ENCODE peak calls at places on chromosomes 13 and 19, in nine cellular contexts. B is NAMALWA; Y is AG04450; R is stimulated activated CD8-positive, alpha-beta memory T cell treated with anti-CD3 and anti-CD28 coated beads, Interleukin-15, amount 100 ng/mL, for 1 hour; S is ovary; J is stimulated activated naive CD8-positive, alpha-beta T cell treated with anti-CD3 and anti-CD28 coated beads, Interleukin-15, Interleukin-2, amounts not matched to agents 100 U/mL and 50 U/mL, for 24 hours; V is M059J; X is AG04449; D is activated gamma-delta T cell. U is an unnamed sample.

GRCh38 chr19:29489182-29489951 is 36.4 kb upstream of the VSTM2B start:
- DNase-seq in D (no peak), Y (no peak), V (no peak), B (no peak), J (no peak), S (no peak), R (no peak), X (no peak), U (peak)

GRCh38 chr13:50679321-50679720 is 164.2 kb downstream of the DLEU7 start:
- DNase-seq in X (no peak), S (no peak), B (no peak), V (peak), D (no peak), J (no peak), R (no peak), Y (no peak), U (no peak)

GRCh38 chr19:54696117-54696548 is 28.1 kb upstream of the KIR3DL3 start:
- DNase-seq in R (no peak), B (no peak), Y (no peak), D (no peak), X (no peak), V (no peak), S (no peak), J (no peak), U (no peak)

GRCh38 chr19:8638078-8638619 is 7.7 kb downstream of the NFILZ start:
- DNase-seq in X (no peak), Y (no peak), V (peak), B (no peak), D (no peak), S (no peak), R (no peak), J (peak), U (no peak)

GRCh38 chr19:19062454-19063182 is 1.2 kb upstream of the SLC25A42 start:
- DNase-seq in Y (peak), B (peak), D (no peak), S (no peak), X (no peak), V (peak), J (peak), R (no peak), U (no peak)

GRCh38 chr13:91719033-91719432 is 320.6 kb downstream of the GPC5 start:
- DNase-seq in X (no peak), V (no peak), B (no peak), R (no peak), J (no peak), Y (no peak), D (no peak), S (no peak), U (no peak)

GRCh38 chr13:106129993-106130392 is 405.5 kb downstream of the EFNB2 start:
- DNase-seq in Y (no peak), D (no peak), B (no peak), S (no peak), V (no peak), X (no peak), R (no peak), J (no peak), U (no peak)

GRCh38 chr13:35140321-35140720 is 198.3 kb downstream of the NBEA start:
- DNase-seq in J (no peak), V (no peak), S (no peak), R (no peak), Y (no peak), D (no peak), X (no peak), B (no peak), U (no peak)

GRCh38 chr13:53159439-53159838 is 130.8 kb downstream of the OLFM4 start:
- DNase-seq in J (no peak), X (no peak), D (no peak), B (no peak), S (no peak), R (no peak), Y (no peak), V (no peak), U (no peak)

GRCh38 chr13:113129921-113130750 is 7.5 kb downstream of the F10 start:
- DNase-seq in V (no peak), D (no peak), J (peak), Y (no peak), X (no peak), S (peak), R (no peak), B (no peak), U (peak)

GRCh38 chr13:30865131-30866009 is 40.7 kb upstream of the MEDAG start:
- DNase-seq in X (peak), S (peak), D (no peak), V (peak), B (peak), Y (peak), R (peak), J (peak), U (peak)

GRCh38 chr19:10430505-10431253 is 10.3 kb downstream of the PDE4A start:
- DNase-seq in S (no peak), R (no peak), J (peak), D (peak), X (no peak), Y (no peak), V (peak), B (no peak), U (no peak)

GRCh38 chr13:37995052-37995451 is 125.5 kb upstream of the TRPC4 start:
- DNase-seq in D (no peak), V (peak), X (no peak), J (no peak), Y (no peak), B (no peak), S (no peak), R (no peak), U (no peak)

GRCh38 chr13:51465124-51465523 is 12.3 kb upstream of the INTS6 start:
- DNase-seq in S (no peak), B (no peak), Y (no peak), X (no peak), V (no peak), D (no peak), J (no peak), R (no peak), U (no peak)

GRCh38 chr19:3440082-3440481 is 40.2 kb downstream of the SMIM24 start:
- DNase-seq in V (no peak), D (no peak), R (peak), X (no peak), B (peak), J (peak), S (peak), Y (no peak), U (no peak)

GRCh38 chr19:2719910-2720776 is 1.0 kb downstream of the DIRAS1 start:
- DNase-seq in X (no peak), J (no peak), V (peak), D (no peak), Y (no peak), S (no peak), B (no peak), R (no peak), U (no peak)

U was measured in sciatic nerve.